ENCODE peak calls at places on chromosomes 7 and 10, in four cellular contexts. One of them, this sample, is unnamed.

GRCh38 chr7:117110480-117111315 is 157.4 kb downstream of the ST7 start:
- DNase-seq in neuronal stem cell: no peak
- DNase-seq in naive thymus-derived CD4-positive, alpha-beta T cell: peak; percentile 24
- DNase-seq in testis: no peak
- DNase-seq in this sample: no peak

GRCh38 chr10:118569241-118569881 is 26.1 kb downstream of the PRLHR start:
- DNase-seq in naive thymus-derived CD4-positive, alpha-beta T cell: no peak
- DNase-seq in testis: peak; percentile 26
- DNase-seq in neuronal stem cell: no peak
- DNase-seq in this sample: no peak

GRCh38 chr7:16933296-16934248 is 51.8 kb upstream of the AGR3 start:
- DNase-seq in testis: no peak
- DNase-seq in neuronal stem cell: no peak
- DNase-seq in naive thymus-derived CD4-positive, alpha-beta T cell: no peak
- DNase-seq in this sample: no peak

GRCh38 chr7:26476271-26476670 is 184.6 kb downstream of the SNX10 start:
- DNase-seq in testis: no peak
- DNase-seq in neuronal stem cell: no peak
- DNase-seq in naive thymus-derived CD4-positive, alpha-beta T cell: no peak
- DNase-seq in this sample: no peak

GRCh38 chr7:7548407-7548806 is 12.7 kb upstream of the COL28A1 start:
- DNase-seq in neuronal stem cell: no peak
- DNase-seq in testis: no peak
- DNase-seq in naive thymus-derived CD4-positive, alpha-beta T cell: no peak
- DNase-seq in this sample: no peak

GRCh38 chr10:110847351-110847750 is 24.4 kb upstream of the PDCD4 start:
- DNase-seq in naive thymus-derived CD4-positive, alpha-beta T cell: no peak
- DNase-seq in neuronal stem cell: no peak
- DNase-seq in testis: no peak
- DNase-seq in this sample: no peak

GRCh38 chr10:26799342-26799741 is 61.4 kb downstream of the ABI1 start:
- DNase-seq in naive thymus-derived CD4-positive, alpha-beta T cell: peak; percentile 27
- DNase-seq in neuronal stem cell: no peak
- DNase-seq in testis: no peak
- DNase-seq in this sample: no peak

GRCh38 chr7:148385009-148385682 is 205.4 kb upstream of the C7orf33 start:
- DNase-seq in naive thymus-derived CD4-positive, alpha-beta T cell: no peak
- DNase-seq in testis: no peak
- DNase-seq in neuronal stem cell: peak; percentile 27
- DNase-seq in this sample: no peak

GRCh38 chr7:22110227-22110839 is 164.6 kb upstream of the CDCA7L start:
- DNase-seq in testis: peak; percentile 89
- DNase-seq in neuronal stem cell: peak; percentile 81
- DNase-seq in naive thymus-derived CD4-positive, alpha-beta T cell: peak; percentile 69
- DNase-seq in this sample: no peak

GRCh38 chr10:28561531-28561930 is 28.6 kb downstream of the WAC start:
- DNase-seq in naive thymus-derived CD4-positive, alpha-beta T cell: no peak
- DNase-seq in testis: no peak
- DNase-seq in neuronal stem cell: no peak
- DNase-seq in this sample: no peak

GRCh38 chr10:130985158-130985753 is 326.3 kb downstream of the TCERG1L start:
- DNase-seq in neuronal stem cell: no peak
- DNase-seq in naive thymus-derived CD4-positive, alpha-beta T cell: no peak
- DNase-seq in testis: peak; percentile 7
- DNase-seq in this sample: no peak

GRCh38 chr10:103584216-103585010 is 90.9 kb downstream of the NEURL1 start:
- DNase-seq in testis: peak; percentile 87
- DNase-seq in naive thymus-derived CD4-positive, alpha-beta T cell: peak; percentile 58
- DNase-seq in neuronal stem cell: no peak
- DNase-seq in this sample: no peak

GRCh38 chr10:97597778-97598177 is 8.3 kb downstream of the C10orf62 start:
- DNase-seq in naive thymus-derived CD4-positive, alpha-beta T cell: no peak
- DNase-seq in neuronal stem cell: no peak
- DNase-seq in testis: no peak
- DNase-seq in this sample: no peak

GRCh38 chr7:52920977-52921376 is 114.5 kb upstream of the POM121L12 start:
- DNase-seq in testis: no peak
- DNase-seq in naive thymus-derived CD4-positive, alpha-beta T cell: no peak
- DNase-seq in neuronal stem cell: no peak
- DNase-seq in this sample: no peak

GRCh38 chr10:50622497-50623298 is 1.1 kb downstream of the SGMS1 start:
- DNase-seq in naive thymus-derived CD4-positive, alpha-beta T cell: peak; percentile 51
- DNase-seq in neuronal stem cell: peak; percentile 24
- DNase-seq in testis: peak; percentile 54
- DNase-seq in this sample: no peak

GRCh38 chr10:54985732-54986131 is 184.7 kb upstream of the PCDH15 start:
- DNase-seq in naive thymus-derived CD4-positive, alpha-beta T cell: no peak
- DNase-seq in neuronal stem cell: no peak
- DNase-seq in testis: no peak
- DNase-seq in this sample: no peak

GRCh38 chr10:96637709-96638108 is 50.9 kb upstream of the TM9SF3 start:
- DNase-seq in naive thymus-derived CD4-positive, alpha-beta T cell: no peak
- DNase-seq in testis: no peak
- DNase-seq in neuronal stem cell: no peak
- DNase-seq in this sample: no peak

GRCh38 chr10:128062331-128062730 is 63.9 kb downstream of the MKI67 start:
- DNase-seq in testis: no peak
- DNase-seq in naive thymus-derived CD4-positive, alpha-beta T cell: no peak
- DNase-seq in neuronal stem cell: no peak
- DNase-seq in this sample: no peak

GRCh38 chr10:46541735-46542566 is 14.5 kb downstream of the GPRIN2 start:
- DNase-seq in testis: no peak
- DNase-seq in naive thymus-derived CD4-positive, alpha-beta T cell: no peak
- DNase-seq in neuronal stem cell: no peak
- DNase-seq in this sample: no peak

GRCh38 chr10:119378737-119379067 is 163.8 kb downstream of the RGS10 start:
- DNase-seq in testis: peak; percentile 76
- DNase-seq in neuronal stem cell: no peak
- DNase-seq in naive thymus-derived CD4-positive, alpha-beta T cell: no peak
- DNase-seq in this sample: no peak

GRCh38 chr10:44703241-44704155 is 207.6 kb upstream of the TMEM72 start:
- DNase-seq in testis: no peak
- DNase-seq in naive thymus-derived CD4-positive, alpha-beta T cell: no peak
- DNase-seq in neuronal stem cell: no peak
- DNase-seq in this sample: no peak

GRCh38 chr10:75203724-75204123 is 6.9 kb upstream of the VDAC2 start:
- DNase-seq in neuronal stem cell: no peak
- DNase-seq in testis: no peak
- DNase-seq in naive thymus-derived CD4-positive, alpha-beta T cell: no peak
- DNase-seq in this sample: no peak

GRCh38 chr10:71078454-71079145 is 133.8 kb upstream of the UNC5B start:
- DNase-seq in neuronal stem cell: no peak
- DNase-seq in naive thymus-derived CD4-positive, alpha-beta T cell: no peak
- DNase-seq in testis: peak; percentile 9
- DNase-seq in this sample: no peak

GRCh38 chr10:3043512-3044368 is 23.6 kb upstream of the PFKP start:
- DNase-seq in neuronal stem cell: peak; percentile 73
- DNase-seq in naive thymus-derived CD4-positive, alpha-beta T cell: peak; percentile 17
- DNase-seq in testis: peak; percentile 55
- DNase-seq in this sample: peak; percentile 6

GRCh38 chr7:90713628-90714027 is 117.5 kb downstream of the CDK14 start:
- DNase-seq in testis: no peak
- DNase-seq in naive thymus-derived CD4-positive, alpha-beta T cell: no peak
- DNase-seq in neuronal stem cell: no peak
- DNase-seq in this sample: no peak

GRCh38 chr10:121709674-121710073 is 111.4 kb upstream of the FGFR2 start:
- DNase-seq in testis: peak; percentile 35
- DNase-seq in neuronal stem cell: no peak
- DNase-seq in naive thymus-derived CD4-positive, alpha-beta T cell: no peak
- DNase-seq in this sample: no peak

GRCh38 chr10:114043532-114044250 is at the start of gene ADRB1:
- DNase-seq in naive thymus-derived CD4-positive, alpha-beta T cell: peak; percentile 2
- DNase-seq in neuronal stem cell: peak; percentile 56
- DNase-seq in testis: peak; percentile 57
- DNase-seq in this sample: no peak

GRCh38 chr7:150838965-150839650 is 13.2 kb upstream of the AOC1 start:
- DNase-seq in naive thymus-derived CD4-positive, alpha-beta T cell: no peak
- DNase-seq in testis: peak; percentile 53
- DNase-seq in neuronal stem cell: no peak
- DNase-seq in this sample: no peak

GRCh38 chr10:50605280-50606270 is 18.2 kb downstream of the SGMS1 start:
- DNase-seq in neuronal stem cell: no peak
- DNase-seq in naive thymus-derived CD4-positive, alpha-beta T cell: no peak
- DNase-seq in testis: peak; percentile 49
- DNase-seq in this sample: peak; percentile 84

GRCh38 chr10:102237711-102238252 is 3.5 kb downstream of the PITX3 start:
- DNase-seq in naive thymus-derived CD4-positive, alpha-beta T cell: no peak
- DNase-seq in neuronal stem cell: no peak
- DNase-seq in testis: no peak
- DNase-seq in this sample: no peak

GRCh38 chr10:132232553-132232949 is 45.8 kb downstream of the DPYSL4 start:
- DNase-seq in naive thymus-derived CD4-positive, alpha-beta T cell: no peak
- DNase-seq in testis: no peak
- DNase-seq in neuronal stem cell: no peak
- DNase-seq in this sample: no peak

GRCh38 chr7:90660819-90661218 is 64.7 kb downstream of the CDK14 start:
- DNase-seq in neuronal stem cell: no peak
- DNase-seq in testis: no peak
- DNase-seq in naive thymus-derived CD4-positive, alpha-beta T cell: no peak
- DNase-seq in this sample: no peak

DNA sequence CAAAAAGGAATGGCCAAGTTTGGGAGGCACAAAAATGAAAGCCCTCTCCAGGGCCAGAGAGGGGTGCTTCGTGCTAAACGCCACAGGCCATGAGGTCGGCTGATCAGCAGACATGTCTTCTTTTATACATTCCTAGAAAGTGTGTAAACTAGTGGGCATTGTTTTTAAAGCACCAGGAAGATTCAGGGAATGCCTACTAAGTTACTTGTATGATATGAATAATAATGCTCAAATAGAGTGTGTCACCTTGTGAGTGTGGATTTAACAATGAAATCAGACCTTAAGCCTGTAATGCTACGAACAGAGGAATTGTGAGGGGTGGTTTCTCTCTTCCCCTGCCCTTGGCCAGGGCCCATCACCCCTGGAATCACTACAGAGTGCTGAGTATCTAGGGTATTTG is 167.5 kb upstream of the ITGB1 start:
- DNase-seq in testis: no peak
- DNase-seq in neuronal stem cell: no peak
- DNase-seq in naive thymus-derived CD4-positive, alpha-beta T cell: no peak
- DNase-seq in this sample: no peak
- H3K27ac ChIP-seq in testis: peak overlapping the region; percentile 61
- H3K27ac ChIP-seq in neuronal stem cell: no peak overlapping the region
- H3K27ac ChIP-seq in naive thymus-derived CD4-positive, alpha-beta T cell: peak overlapping the region; percentile 60
- H3K27ac ChIP-seq in this sample: peak overlapping the region; percentile 98

GRCh38 chr7:20233362-20233761 is 16.2 kb upstream of the MACC1 start:
- DNase-seq in testis: no peak
- DNase-seq in neuronal stem cell: no peak
- DNase-seq in naive thymus-derived CD4-positive, alpha-beta T cell: no peak
- DNase-seq in this sample: no peak

GRCh38 chr7:20227291-20227795 is 10.2 kb upstream of the MACC1 start:
- DNase-seq in testis: no peak
- DNase-seq in naive thymus-derived CD4-positive, alpha-beta T cell: no peak
- DNase-seq in neuronal stem cell: no peak
- DNase-seq in this sample: no peak

GRCh38 chr7:20228654-20229053 is 11.5 kb upstream of the MACC1 start:
- DNase-seq in neuronal stem cell: no peak
- DNase-seq in testis: no peak
- DNase-seq in naive thymus-derived CD4-positive, alpha-beta T cell: no peak
- DNase-seq in this sample: no peak

GRCh38 chr7:20232848-20233247 is 15.7 kb upstream of the MACC1 start:
- DNase-seq in testis: no peak
- DNase-seq in neuronal stem cell: no peak
- DNase-seq in naive thymus-derived CD4-positive, alpha-beta T cell: no peak
- DNase-seq in this sample: no peak

GRCh38 chr7:20229652-20230500 is 12.7 kb upstream of the MACC1 start:
- DNase-seq in testis: no peak
- DNase-seq in naive thymus-derived CD4-positive, alpha-beta T cell: no peak
- DNase-seq in neuronal stem cell: no peak
- DNase-seq in this sample: no peak
- H3K27ac ChIP-seq in testis: peak overlapping the region; percentile 20
- H3K27ac ChIP-seq in naive thymus-derived CD4-positive, alpha-beta T cell: no peak overlapping the region
- H3K27ac ChIP-seq in neuronal stem cell: no peak overlapping the region
- H3K27ac ChIP-seq in this sample: no peak overlapping the region

DNA sequence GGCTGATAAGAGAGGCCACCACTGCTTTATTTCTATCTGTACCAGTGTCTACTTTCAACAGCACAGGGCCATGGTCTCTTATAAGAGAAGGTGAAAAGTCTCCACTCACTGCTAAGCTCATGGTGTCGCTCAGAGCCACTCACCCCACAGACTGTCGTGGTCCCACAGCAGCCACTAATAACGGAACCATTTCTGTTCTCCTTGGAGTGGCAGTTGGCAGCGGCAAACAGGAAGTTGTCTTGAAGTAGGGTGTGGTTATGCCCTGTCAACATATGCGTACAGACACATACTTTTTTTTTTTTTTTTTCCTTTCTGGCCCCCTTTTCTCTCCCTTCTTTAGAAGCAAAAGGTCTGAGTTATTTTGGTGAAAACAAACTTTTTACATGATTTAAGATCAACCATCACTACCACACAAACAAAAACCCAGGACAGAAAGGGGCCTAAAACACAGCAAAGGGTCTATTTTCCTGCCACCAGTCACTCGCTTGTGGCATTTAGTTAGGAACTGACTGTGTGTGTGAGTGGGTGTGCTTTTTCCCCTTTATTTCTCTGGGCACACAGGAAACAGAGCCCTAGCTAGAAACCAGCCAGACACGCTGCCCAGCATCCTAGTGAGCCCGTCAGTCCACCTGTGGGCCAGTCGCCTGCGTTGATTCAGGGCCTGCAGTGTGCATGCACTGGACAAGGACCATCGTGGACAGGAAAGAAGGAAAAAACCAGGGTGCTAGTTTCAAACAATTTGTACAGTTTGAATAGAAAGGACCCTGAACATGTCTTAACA is 96.7 kb upstream of the EFCAB10 start:
- DNase-seq in naive thymus-derived CD4-positive, alpha-beta T cell: peak; percentile 49
- DNase-seq in testis: no peak
- DNase-seq in neuronal stem cell: no peak
- DNase-seq in this sample: no peak
- H3K27ac ChIP-seq in naive thymus-derived CD4-positive, alpha-beta T cell: peak overlapping the region; percentile 59
- H3K27ac ChIP-seq in testis: peak overlapping the region; percentile 74
- H3K27ac ChIP-seq in neuronal stem cell: no peak overlapping the region
- H3K27ac ChIP-seq in this sample: no peak overlapping the region

GRCh38 chr10:79244841-79245504 is 102.3 kb upstream of the PPIF start:
- DNase-seq in testis: no peak
- DNase-seq in naive thymus-derived CD4-positive, alpha-beta T cell: peak; percentile 36
- DNase-seq in neuronal stem cell: no peak
- DNase-seq in this sample: no peak
- H3K27ac ChIP-seq in testis: peak overlapping the region; percentile 77
- H3K27ac ChIP-seq in naive thymus-derived CD4-positive, alpha-beta T cell: no peak overlapping the region
- H3K27ac ChIP-seq in neuronal stem cell: no peak overlapping the region
- H3K27ac ChIP-seq in this sample: no peak overlapping the region

DNA sequence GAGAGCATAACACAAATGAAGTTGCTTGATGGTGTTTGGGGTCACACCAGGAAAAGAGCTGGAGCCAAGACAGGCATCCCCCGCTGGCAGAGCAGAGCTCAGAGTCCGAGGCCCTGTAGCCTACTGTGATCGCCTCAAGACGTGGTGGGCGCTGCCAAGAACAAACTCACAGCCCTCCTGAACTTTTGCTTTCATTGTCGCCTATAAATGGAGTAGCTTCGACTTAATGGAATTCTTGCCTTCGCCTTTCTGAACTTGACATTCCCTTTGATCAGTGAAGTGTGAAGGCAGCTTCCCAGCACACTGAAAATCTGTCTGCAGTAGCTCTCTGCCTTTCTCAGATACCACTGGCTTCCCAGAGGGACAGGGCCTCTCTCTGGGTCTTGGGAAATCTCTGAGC is 21.3 kb downstream of the CPXM2 start:
- DNase-seq in testis: no peak
- DNase-seq in naive thymus-derived CD4-positive, alpha-beta T cell: no peak
- DNase-seq in neuronal stem cell: no peak
- DNase-seq in this sample: no peak
- H3K27ac ChIP-seq in testis: no peak overlapping the region
- H3K27ac ChIP-seq in naive thymus-derived CD4-positive, alpha-beta T cell: no peak overlapping the region
- H3K27ac ChIP-seq in neuronal stem cell: no peak overlapping the region
- H3K27ac ChIP-seq in this sample: no peak overlapping the region

This sample was measured in epithelial cell of prostate.